ENCODE peak calls at places on chromosome 21, in seven cellular contexts. Y is heart left ventricle, C is neural crest cell, I is lower leg skin, X is fibroblast of lung, M is left lung, S is psoas muscle. W is an unnamed sample.

GRCh38 chr21:41953249-41953830 is 478 bp downstream of the C2CD2 start:
- DNase-seq in Y (peak), S (peak), C (no peak), I (no peak), X (no peak), M (peak), W (no peak)

GRCh38 chr21:27047331-27048314 is 80.7 kb upstream of the ADAMTS5 start:
- DNase-seq in X (peak), C (no peak), Y (no peak), M (no peak), S (no peak), I (no peak), W (peak)

GRCh38 chr21:16815228-16815627 is 697.6 kb upstream of the CXADR start:
- DNase-seq in S (no peak), C (no peak), X (no peak), Y (no peak), M (no peak), I (no peak), W (no peak)

GRCh38 chr21:28132713-28133112 is 860.0 kb downstream of the LTN1 start:
- DNase-seq in C (no peak), S (no peak), I (no peak), Y (no peak), M (no peak), X (no peak), W (no peak)

GRCh38 chr21:42143111-42143510 is 72.0 kb downstream of the UMODL1 start:
- DNase-seq in Y (no peak), M (peak), I (no peak), X (no peak), C (no peak), S (no peak), W (no peak)

GRCh38 chr21:29351691-29352090 is 53.0 kb downstream of the BACH1 start:
- DNase-seq in S (no peak), C (no peak), M (no peak), I (no peak), X (peak), Y (no peak), W (peak)

GRCh38 chr21:25870084-25870483 is 135.3 kb downstream of the GABPA start:
- DNase-seq in X (no peak), C (no peak), Y (no peak), M (no peak), S (no peak), I (no peak), W (no peak)

GRCh38 chr21:42027804-42028753 is 17.9 kb upstream of the ZBTB21 start:
- DNase-seq in Y (no peak), I (no peak), C (no peak), S (no peak), M (no peak), X (no peak), W (no peak)

GRCh38 chr21:25708467-25709065 is 26.1 kb downstream of the ATP5PF start:
- DNase-seq in C (peak), X (peak), Y (peak), I (no peak), M (no peak), S (no peak), W (peak)

GRCh38 chr21:23162213-23162946 is 2164.2 kb downstream of the NCAM2 start:
- DNase-seq in I (no peak), X (no peak), Y (no peak), S (no peak), M (no peak), C (no peak), W (no peak)

GRCh38 chr21:41161428-41161827 is 6.5 kb upstream of the BACE2 start:
- DNase-seq in X (no peak), S (no peak), M (no peak), C (no peak), I (no peak), Y (no peak), W (no peak)

GRCh38 chr21:46110499-46111192 is 12.7 kb downstream of the COL6A2 start:
- DNase-seq in M (peak), S (peak), Y (peak), C (no peak), X (no peak), I (peak), W (no peak)
- TF ChIP-seq CTCF in M (no peak), S (no peak), Y (no peak), C (no peak), X (no peak), I (no peak), W (peak)

DNA sequence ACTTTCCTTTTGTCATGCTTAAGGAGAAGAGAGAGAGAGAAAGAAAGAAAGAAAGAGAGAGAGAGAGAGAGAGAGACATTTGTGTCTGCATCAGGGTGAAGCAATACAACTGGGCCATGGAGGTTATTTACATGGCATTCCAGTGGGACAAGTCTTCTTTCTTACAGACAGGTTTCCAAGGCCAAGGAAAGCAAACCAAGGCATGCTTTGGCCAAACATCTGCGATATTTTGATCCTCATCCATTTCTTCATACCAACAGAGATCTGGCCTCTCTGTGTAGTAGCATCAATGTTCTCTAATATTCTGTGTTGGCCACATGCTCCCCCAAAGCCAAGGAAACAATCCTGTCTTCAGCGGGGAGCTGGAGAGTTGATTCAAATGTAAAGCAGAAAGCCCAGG is 292.1 kb downstream of the SETD4 start:
- DNase-seq in Y (no peak), M (no peak), I (no peak), S (no peak), C (no peak), X (no peak), W (no peak)
- TF ChIP-seq CTCF in Y (no peak), M (no peak), I (no peak), S (no peak), C (no peak), X (no peak), W (no peak)

GRCh38 chr21:15022608-15023261 is 42.1 kb downstream of the NRIP1 start:
- DNase-seq in X (no peak), M (no peak), I (no peak), S (no peak), C (no peak), Y (no peak), W (no peak)
- TF ChIP-seq CTCF in X (no peak), M (no peak), I (no peak), S (peak), C (peak), Y (no peak), W (no peak)

GRCh38 chr21:32102426-32102825 is 176.4 kb downstream of the MIS18A start:
- DNase-seq in I (no peak), M (no peak), C (no peak), Y (no peak), X (no peak), S (no peak), W (no peak)

GRCh38 chr21:32103361-32103760 is 175.5 kb downstream of the MIS18A start:
- DNase-seq in X (no peak), M (no peak), I (no peak), Y (no peak), S (no peak), C (no peak), W (no peak)

GRCh38 chr21:32096411-32096810 is 182.4 kb downstream of the MIS18A start:
- DNase-seq in M (no peak), X (no peak), I (no peak), C (peak), Y (no peak), S (no peak), W (no peak)

GRCh38 chr21:32101206-32101763 is 177.6 kb downstream of the MIS18A start:
- DNase-seq in X (no peak), M (no peak), C (no peak), I (no peak), S (no peak), Y (no peak), W (no peak)

DNA sequence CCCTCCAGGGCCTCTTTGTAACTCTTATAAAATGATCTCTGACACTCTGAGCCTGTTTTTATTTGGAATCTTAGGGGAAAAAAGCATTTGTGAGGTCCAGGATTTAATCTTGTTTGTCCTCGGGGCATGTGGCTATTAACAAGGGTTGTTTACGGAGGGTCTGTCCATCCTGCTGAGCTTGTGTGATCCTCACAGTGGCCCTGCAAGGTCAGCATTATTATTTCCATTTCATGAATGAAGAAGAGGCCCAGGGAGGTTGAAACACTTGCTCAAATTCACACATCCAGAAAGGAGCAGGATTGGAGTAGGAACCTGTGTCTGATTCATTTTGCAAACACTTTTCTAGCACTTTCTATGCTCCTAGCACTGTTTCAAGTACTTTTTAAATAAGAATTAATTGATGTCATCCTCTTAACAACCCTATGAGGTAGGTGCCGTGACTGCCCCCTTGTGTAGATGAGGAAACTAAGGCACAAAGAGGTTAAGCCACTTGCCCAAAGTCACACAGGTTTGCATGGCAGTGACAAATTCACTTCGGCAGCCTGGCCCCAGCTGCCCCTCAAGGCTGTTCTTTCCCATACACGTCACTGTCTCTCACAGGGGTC is 178.9 kb downstream of the MIS18A start:
- DNase-seq in I (no peak), M (no peak), C (no peak), X (no peak), Y (no peak), S (no peak), W (no peak)
- TF ChIP-seq CTCF in I (no peak), M (no peak), C (peak), X (no peak), Y (no peak), S (no peak), W (no peak)

DNA sequence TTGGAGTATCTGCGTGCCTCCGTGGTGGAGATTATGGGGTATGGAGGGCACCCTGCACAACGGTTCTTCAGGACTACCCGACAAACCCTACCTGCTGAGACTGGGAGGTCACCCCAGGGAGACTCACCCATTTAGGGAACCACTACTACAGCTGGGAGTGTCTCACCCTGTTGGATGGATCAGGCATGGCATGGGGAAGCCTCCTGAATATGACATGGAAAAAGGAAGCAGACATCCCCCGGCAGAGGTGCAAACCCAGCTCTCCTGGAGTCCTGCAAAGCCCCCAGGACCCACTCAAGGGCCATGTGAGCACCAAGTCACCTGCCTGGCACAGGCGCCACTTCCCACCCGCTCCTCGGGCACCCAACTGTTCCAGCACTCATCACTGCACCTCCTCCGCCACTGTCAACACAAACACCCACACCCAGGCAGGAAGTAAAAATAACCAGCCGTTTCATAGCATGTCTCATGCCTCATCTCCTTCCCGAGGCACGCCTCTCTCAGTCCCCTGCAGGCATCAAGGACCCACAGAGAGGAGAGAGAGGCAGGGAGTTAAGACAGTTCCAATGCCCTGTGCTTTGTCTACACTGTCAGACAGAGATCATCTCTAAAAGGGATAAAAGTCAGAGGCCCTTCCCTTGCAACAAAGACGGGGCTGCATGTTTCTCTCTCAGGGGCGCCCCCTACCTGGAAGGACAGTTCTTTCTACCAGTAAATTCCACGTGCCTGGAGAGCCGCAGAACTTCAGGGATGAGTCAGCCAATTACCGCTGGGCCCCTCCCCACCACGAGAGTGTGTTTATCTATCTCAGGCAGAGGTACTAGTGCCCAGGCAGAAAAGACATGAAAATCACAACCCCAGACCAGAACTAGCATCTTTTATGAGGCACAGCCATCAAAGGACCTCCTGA is 150.1 kb upstream of the SOD1 start:
- DNase-seq in I (peak), M (no peak), S (no peak), Y (no peak), X (no peak), C (peak), W (no peak)
- TF ChIP-seq CTCF in I (no peak), M (no peak), S (no peak), Y (no peak), X (no peak), C (peak), W (no peak)

GRCh38 chr21:32520885-32521735 is 64.2 kb downstream of the TCP10L start:
- DNase-seq in S (peak), Y (peak), C (no peak), M (no peak), I (peak), X (peak), W (peak)
- TF ChIP-seq CTCF in S (no peak), Y (no peak), C (no peak), M (no peak), I (no peak), X (no peak), W (no peak)

GRCh38 chr21:43971992-43972255 is 40.2 kb upstream of the TRAPPC10 start:
- DNase-seq in Y (no peak), S (no peak), X (no peak), M (peak), I (no peak), C (no peak), W (no peak)

GRCh38 chr21:43969115-43969444 is 43.0 kb upstream of the TRAPPC10 start:
- DNase-seq in M (no peak), S (no peak), C (no peak), Y (no peak), I (no peak), X (no peak), W (no peak)

GRCh38 chr21:43971201-43971991 is 40.7 kb upstream of the TRAPPC10 start:
- DNase-seq in I (no peak), Y (no peak), X (no peak), S (peak), C (no peak), M (peak), W (no peak)

GRCh38 chr21:43968410-43969114 is 43.5 kb upstream of the TRAPPC10 start:
- DNase-seq in Y (no peak), C (no peak), I (no peak), S (no peak), M (peak), X (no peak), W (no peak)

GRCh38 chr21:43970551-43970950 is 41.6 kb upstream of the TRAPPC10 start:
- DNase-seq in S (no peak), M (peak), I (no peak), X (no peak), C (no peak), Y (no peak), W (no peak)
- TF ChIP-seq CTCF in S (no peak), M (no peak), I (no peak), X (no peak), C (no peak), Y (no peak), W (no peak)

DNA sequence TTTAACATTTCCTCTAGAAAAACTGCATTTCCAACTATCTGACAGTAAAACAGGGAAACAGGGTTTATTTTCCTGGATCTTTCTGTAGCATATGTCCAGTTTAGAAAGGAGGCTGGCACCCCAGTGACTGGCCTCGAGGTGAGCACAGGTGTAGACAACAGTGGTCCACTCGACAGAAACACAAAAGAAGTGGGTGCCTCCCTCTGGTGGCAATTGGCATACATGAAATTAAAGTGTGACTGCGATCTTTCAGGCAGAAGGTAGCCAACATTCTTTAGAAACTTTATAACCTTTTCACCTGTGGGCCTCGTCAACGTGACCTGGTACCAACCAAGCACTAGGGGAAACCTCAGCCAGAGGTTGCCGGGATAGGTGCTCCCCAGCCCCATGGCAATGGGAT is 44.0 kb downstream of the PCP4 start:
- DNase-seq in C (no peak), I (peak), Y (no peak), S (no peak), M (no peak), X (no peak), W (no peak)
- TF ChIP-seq CTCF in C (peak), I (no peak), Y (no peak), S (no peak), M (no peak), X (no peak), W (no peak)